ENCODE peak calls at places on chromosomes 3 and 15, in ten cellular contexts. One of them, this sample, is unnamed.
A peak's percentile ranks its signal among the peaks of the same experiment; 100 is the strongest.

GRCh38 chr3:11478167-11478566 is 165.5 kb downstream of the VGLL4 start:
- DNase-seq in lower leg skin: no peak
- DNase-seq in body of pancreas: no peak
- DNase-seq in IMR-90: no peak
- DNase-seq in endothelial cell of umbilical vein: no peak
- DNase-seq in A549: no peak
- DNase-seq in uterus: no peak
- DNase-seq in tibial nerve: no peak
- DNase-seq in transverse colon: no peak
- DNase-seq in HepG2: no peak
- DNase-seq in this sample: no peak

GRCh38 chr3:40843851-40844548 is 319.2 kb downstream of the ZNF621 start:
- DNase-seq in lower leg skin: no peak
- DNase-seq in body of pancreas: no peak
- DNase-seq in IMR-90: no peak
- DNase-seq in endothelial cell of umbilical vein: peak; percentile 87
- DNase-seq in A549: no peak
- DNase-seq in uterus: no peak
- DNase-seq in tibial nerve: no peak
- DNase-seq in transverse colon: no peak
- DNase-seq in HepG2: peak; percentile 55
- DNase-seq in this sample: no peak

GRCh38 chr3:18843930-18844329 is 304.4 kb upstream of the KCNH8 start:
- DNase-seq in lower leg skin: no peak
- DNase-seq in body of pancreas: no peak
- DNase-seq in IMR-90: no peak
- DNase-seq in endothelial cell of umbilical vein: no peak
- DNase-seq in A549: no peak
- DNase-seq in uterus: no peak
- DNase-seq in tibial nerve: no peak
- DNase-seq in transverse colon: no peak
- DNase-seq in HepG2: no peak
- DNase-seq in this sample: no peak

GRCh38 chr15:39444729-39445470 is 136.0 kb upstream of the THBS1 start:
- DNase-seq in lower leg skin: no peak
- DNase-seq in body of pancreas: no peak
- DNase-seq in IMR-90: no peak
- DNase-seq in endothelial cell of umbilical vein: no peak
- DNase-seq in A549: no peak
- DNase-seq in uterus: peak; percentile 38
- DNase-seq in tibial nerve: no peak
- DNase-seq in transverse colon: no peak
- DNase-seq in HepG2: no peak
- DNase-seq in this sample: no peak

GRCh38 chr3:100525753-100526612 is 33.6 kb downstream of the TMEM45A start:
- DNase-seq in lower leg skin: peak; percentile 81
- DNase-seq in body of pancreas: peak; percentile 22
- DNase-seq in IMR-90: peak; percentile 79
- DNase-seq in endothelial cell of umbilical vein: no peak
- DNase-seq in A549: peak; percentile 7
- DNase-seq in uterus: peak; percentile 47
- DNase-seq in tibial nerve: peak; percentile 16
- DNase-seq in transverse colon: no peak
- DNase-seq in HepG2: no peak
- DNase-seq in this sample: no peak

GRCh38 chr3:129512595-129512994 is 15.8 kb upstream of the RHO start:
- DNase-seq in lower leg skin: no peak
- DNase-seq in body of pancreas: no peak
- DNase-seq in IMR-90: no peak
- DNase-seq in endothelial cell of umbilical vein: no peak
- DNase-seq in A549: no peak
- DNase-seq in uterus: no peak
- DNase-seq in tibial nerve: no peak
- DNase-seq in transverse colon: no peak
- DNase-seq in HepG2: no peak
- DNase-seq in this sample: no peak

GRCh38 chr15:36798789-36799188 is 219.4 kb downstream of the CDIN1 start:
- DNase-seq in lower leg skin: no peak
- DNase-seq in body of pancreas: no peak
- DNase-seq in IMR-90: no peak
- DNase-seq in endothelial cell of umbilical vein: no peak
- DNase-seq in A549: no peak
- DNase-seq in uterus: no peak
- DNase-seq in tibial nerve: no peak
- DNase-seq in transverse colon: no peak
- DNase-seq in HepG2: no peak
- DNase-seq in this sample: no peak

GRCh38 chr15:76642671-76643070 is 262.5 kb downstream of the SCAPER start:
- DNase-seq in lower leg skin: no peak
- DNase-seq in body of pancreas: no peak
- DNase-seq in IMR-90: no peak
- DNase-seq in endothelial cell of umbilical vein: no peak
- DNase-seq in A549: no peak
- DNase-seq in uterus: no peak
- DNase-seq in tibial nerve: no peak
- DNase-seq in transverse colon: no peak
- DNase-seq in HepG2: no peak
- DNase-seq in this sample: no peak

GRCh38 chr3:194872669-194872977 is 186.9 kb downstream of the FAM43A start:
- DNase-seq in lower leg skin: no peak
- DNase-seq in body of pancreas: no peak
- DNase-seq in IMR-90: peak; percentile 83
- DNase-seq in endothelial cell of umbilical vein: peak; percentile 6
- DNase-seq in A549: peak; percentile 16
- DNase-seq in uterus: no peak
- DNase-seq in tibial nerve: no peak
- DNase-seq in transverse colon: no peak
- DNase-seq in HepG2: no peak
- DNase-seq in this sample: no peak

GRCh38 chr15:67880651-67881182 is 40.9 kb upstream of the RNU6-1 start:
- DNase-seq in lower leg skin: peak; percentile 37
- DNase-seq in body of pancreas: peak; percentile 44
- DNase-seq in IMR-90: peak; percentile 20
- DNase-seq in endothelial cell of umbilical vein: no peak
- DNase-seq in A549: peak; percentile 30
- DNase-seq in uterus: no peak
- DNase-seq in tibial nerve: no peak
- DNase-seq in transverse colon: no peak
- DNase-seq in HepG2: peak; percentile 70
- DNase-seq in this sample: no peak

GRCh38 chr3:52185837-52186236 is 12.1 kb upstream of the ALAS1 start:
- DNase-seq in lower leg skin: no peak
- DNase-seq in body of pancreas: no peak
- DNase-seq in IMR-90: no peak
- DNase-seq in endothelial cell of umbilical vein: no peak
- DNase-seq in A549: no peak
- DNase-seq in uterus: no peak
- DNase-seq in tibial nerve: no peak
- DNase-seq in transverse colon: no peak
- DNase-seq in HepG2: no peak
- DNase-seq in this sample: no peak

GRCh38 chr3:10164546-10165393 is at the start of gene IRAK2:
- DNase-seq in lower leg skin: peak; percentile 59
- DNase-seq in body of pancreas: peak; percentile 80
- DNase-seq in IMR-90: peak; percentile 50
- DNase-seq in endothelial cell of umbilical vein: peak; percentile 66
- DNase-seq in A549: peak; percentile 67
- DNase-seq in uterus: peak; percentile 71
- DNase-seq in tibial nerve: peak; percentile 61
- DNase-seq in transverse colon: peak; percentile 80
- DNase-seq in HepG2: peak; percentile 35
- DNase-seq in this sample: peak; percentile 62
- TF ChIP-seq POLR2A in lower leg skin: no peak
- TF ChIP-seq POLR2A in body of pancreas: peak; percentile 32
- TF ChIP-seq POLR2A in IMR-90: peak; percentile 86
- TF ChIP-seq POLR2A in endothelial cell of umbilical vein: peak; percentile 75
- TF ChIP-seq POLR2A in A549: peak; percentile 91
- TF ChIP-seq POLR2A in uterus: peak; percentile 43
- TF ChIP-seq POLR2A in tibial nerve: no peak
- TF ChIP-seq POLR2A in transverse colon: peak; percentile 29
- TF ChIP-seq POLR2A in HepG2: peak; percentile 91
- TF ChIP-seq POLR2A in this sample: peak; percentile 31

GRCh38 chr3:127748754-127749327 is 73.5 kb downstream of the MGLL start:
- DNase-seq in lower leg skin: no peak
- DNase-seq in body of pancreas: no peak
- DNase-seq in IMR-90: no peak
- DNase-seq in endothelial cell of umbilical vein: no peak
- DNase-seq in A549: no peak
- DNase-seq in uterus: no peak
- DNase-seq in tibial nerve: no peak
- DNase-seq in transverse colon: no peak
- DNase-seq in HepG2: no peak
- DNase-seq in this sample: no peak

GRCh38 chr3:127747066-127747465 is 74.3 kb downstream of the ABTB1 start:
- DNase-seq in lower leg skin: no peak
- DNase-seq in body of pancreas: no peak
- DNase-seq in IMR-90: no peak
- DNase-seq in endothelial cell of umbilical vein: no peak
- DNase-seq in A549: no peak
- DNase-seq in uterus: no peak
- DNase-seq in tibial nerve: no peak
- DNase-seq in transverse colon: no peak
- DNase-seq in HepG2: no peak
- DNase-seq in this sample: no peak

GRCh38 chr3:127746400-127747057 is 73.8 kb downstream of the ABTB1 start:
- DNase-seq in lower leg skin: no peak
- DNase-seq in body of pancreas: no peak
- DNase-seq in IMR-90: no peak
- DNase-seq in endothelial cell of umbilical vein: no peak
- DNase-seq in A549: peak; percentile 95
- DNase-seq in uterus: no peak
- DNase-seq in tibial nerve: no peak
- DNase-seq in transverse colon: peak; percentile 64
- DNase-seq in HepG2: no peak
- DNase-seq in this sample: no peak

GRCh38 chr3:127749361-127749760 is 73.0 kb downstream of the MGLL start:
- DNase-seq in lower leg skin: no peak
- DNase-seq in body of pancreas: no peak
- DNase-seq in IMR-90: peak; percentile 31
- DNase-seq in endothelial cell of umbilical vein: no peak
- DNase-seq in A549: no peak
- DNase-seq in uterus: no peak
- DNase-seq in tibial nerve: no peak
- DNase-seq in transverse colon: no peak
- DNase-seq in HepG2: no peak
- DNase-seq in this sample: no peak

DNA sequence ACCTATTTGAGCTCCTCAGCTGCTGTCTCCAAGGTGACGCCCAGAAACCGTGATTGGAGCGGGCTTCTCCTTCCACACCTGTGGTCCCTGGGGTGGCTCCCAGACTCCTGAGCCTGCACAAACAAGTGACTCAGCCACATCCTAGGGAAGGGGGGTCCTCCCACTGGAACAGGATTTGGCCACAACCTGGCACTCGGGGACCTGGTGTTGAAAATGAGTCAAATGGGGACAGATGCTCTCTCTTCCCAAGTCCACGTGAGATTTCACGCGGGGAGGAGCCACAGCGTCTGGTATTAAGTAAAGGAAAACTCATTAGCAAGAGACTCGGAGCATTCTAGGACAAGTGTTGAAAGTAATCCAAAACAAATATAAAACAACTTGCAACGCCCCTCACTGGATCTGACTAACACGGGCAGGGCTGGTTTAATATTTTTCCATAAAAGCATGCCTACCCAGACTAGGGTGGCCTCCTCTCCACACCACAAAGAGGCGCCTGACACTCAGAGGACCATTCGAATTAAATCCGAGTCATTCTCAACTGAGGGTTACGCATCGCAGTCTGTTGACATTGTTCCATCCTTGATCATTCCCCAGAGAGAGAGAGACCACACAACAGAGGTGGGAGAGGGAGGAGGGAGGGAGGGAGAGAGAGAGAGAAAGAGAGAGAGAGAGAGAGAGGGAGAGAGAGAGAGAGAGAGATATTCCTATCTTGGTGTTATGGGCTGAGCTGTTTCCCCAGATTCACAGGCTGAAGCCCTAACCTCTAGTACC is 74.4 kb downstream of the MGLL start:
- DNase-seq in lower leg skin: peak; percentile 81
- DNase-seq in body of pancreas: peak; percentile 66
- DNase-seq in IMR-90: peak; percentile 95
- DNase-seq in endothelial cell of umbilical vein: peak; percentile 79
- DNase-seq in A549: peak; percentile 96
- DNase-seq in uterus: peak; percentile 57
- DNase-seq in tibial nerve: peak; percentile 71
- DNase-seq in transverse colon: peak; percentile 71
- DNase-seq in HepG2: no peak
- DNase-seq in this sample: no peak
- TF ChIP-seq POLR2A in lower leg skin: no peak
- TF ChIP-seq POLR2A in body of pancreas: no peak
- TF ChIP-seq POLR2A in IMR-90: no peak
- TF ChIP-seq POLR2A in endothelial cell of umbilical vein: no peak
- TF ChIP-seq POLR2A in A549: no peak
- TF ChIP-seq POLR2A in uterus: no peak
- TF ChIP-seq POLR2A in tibial nerve: no peak
- TF ChIP-seq POLR2A in transverse colon: no peak
- TF ChIP-seq POLR2A in HepG2: no peak
- TF ChIP-seq POLR2A in this sample: no peak

GRCh38 chr3:106197532-106198187 is 328.8 kb upstream of the CBLB start:
- DNase-seq in lower leg skin: no peak
- DNase-seq in body of pancreas: no peak
- DNase-seq in IMR-90: no peak
- DNase-seq in endothelial cell of umbilical vein: no peak
- DNase-seq in A549: no peak
- DNase-seq in uterus: no peak
- DNase-seq in tibial nerve: no peak
- DNase-seq in transverse colon: no peak
- DNase-seq in HepG2: no peak
- DNase-seq in this sample: no peak
- TF ChIP-seq POLR2A in lower leg skin: no peak
- TF ChIP-seq POLR2A in body of pancreas: no peak
- TF ChIP-seq POLR2A in IMR-90: no peak
- TF ChIP-seq POLR2A in endothelial cell of umbilical vein: no peak
- TF ChIP-seq POLR2A in A549: no peak
- TF ChIP-seq POLR2A in uterus: no peak
- TF ChIP-seq POLR2A in tibial nerve: no peak
- TF ChIP-seq POLR2A in transverse colon: no peak
- TF ChIP-seq POLR2A in HepG2: no peak
- TF ChIP-seq POLR2A in this sample: no peak

DNA sequence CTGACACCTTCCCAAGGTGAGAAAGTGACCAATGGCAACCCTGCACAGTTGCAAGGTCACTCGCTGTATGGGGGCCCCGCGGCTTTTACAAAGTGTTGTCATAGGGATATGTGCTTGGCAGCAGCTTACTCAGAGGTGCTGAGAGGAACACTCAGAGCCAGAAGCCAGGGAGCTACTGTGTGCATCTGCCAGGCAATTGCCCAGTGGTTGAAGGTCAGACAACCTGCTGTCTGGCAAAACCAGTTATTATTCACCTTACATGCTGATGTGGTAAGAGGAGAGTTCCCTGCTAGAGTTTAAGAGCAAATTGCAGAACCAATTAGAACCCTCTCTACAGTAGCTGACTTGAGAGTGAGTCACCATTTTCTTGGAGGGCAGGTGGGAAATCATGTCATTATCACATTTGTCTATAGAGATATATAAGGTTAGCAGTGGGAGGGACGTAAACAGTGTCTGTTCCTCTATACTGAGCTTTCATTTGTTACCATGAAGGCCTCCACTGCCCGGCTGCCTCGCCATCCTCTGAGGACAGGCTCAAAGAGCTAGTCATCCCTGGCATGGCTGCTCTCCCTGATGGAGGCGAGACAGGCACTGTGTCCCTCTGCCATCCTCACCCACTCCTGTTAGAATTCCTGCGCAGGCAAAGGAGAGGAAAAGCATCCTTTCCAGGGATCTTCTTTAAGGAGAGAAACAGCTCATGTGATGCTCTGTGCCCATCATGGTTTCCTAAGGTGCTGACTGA is 274.4 kb downstream of the PLCL2 start:
- DNase-seq in lower leg skin: no peak
- DNase-seq in body of pancreas: no peak
- DNase-seq in IMR-90: peak; percentile 12
- DNase-seq in endothelial cell of umbilical vein: no peak
- DNase-seq in A549: no peak
- DNase-seq in uterus: no peak
- DNase-seq in tibial nerve: no peak
- DNase-seq in transverse colon: no peak
- DNase-seq in HepG2: no peak
- DNase-seq in this sample: no peak
- TF ChIP-seq POLR2A in lower leg skin: no peak
- TF ChIP-seq POLR2A in body of pancreas: no peak
- TF ChIP-seq POLR2A in IMR-90: no peak
- TF ChIP-seq POLR2A in endothelial cell of umbilical vein: no peak
- TF ChIP-seq POLR2A in A549: no peak
- TF ChIP-seq POLR2A in uterus: no peak
- TF ChIP-seq POLR2A in tibial nerve: no peak
- TF ChIP-seq POLR2A in transverse colon: no peak
- TF ChIP-seq POLR2A in HepG2: no peak
- TF ChIP-seq POLR2A in this sample: no peak